ENCODE peak calls at places on chromosome 4, in eight cellular contexts. B is stimulated activated naive CD8-positive, alpha-beta T cell treated with anti-CD3 and anti-CD28 coated beads, Interleukin-15, Interleukin-2, amounts not matched to agents 100 U/mL and 50 U/mL, for 24 hours; R is pancreas; L is natural killer cell treated with Interleukin-12 subunit alpha and Interleukin-12 subunit beta and Interleukin-15 and Interleukin-18, amount 100 ng/mL, for 72 hours; W is activated T-cell treated with anti-CD3 and anti-CD28 coated beads, Interleukin-2, amount 50 U/mL, for 4 hours; J is CD8-positive, alpha-beta T cell; D is naive thymus-derived CD8-positive, alpha-beta T cell; C is activated naive CD4-positive, alpha-beta T cell treated with anti-CD3 and anti-CD28 coated beads, Interleukin-2, amount 50 U/mL, for 72 hours. N is an unnamed sample.

GRCh38 chr4:123821861-123822260 is 425.3 kb downstream of the SPRY1 start:
- ATAC-seq in B (no peak), R (no peak), L (no peak), W (no peak), J (no peak), D (no peak), C (no peak), N (no peak)

GRCh38 chr4:71361476-71361875 is 22.7 kb downstream of the SLC4A4 start:
- ATAC-seq in B (no peak), R (no peak), L (no peak), W (no peak), J (no peak), D (no peak), C (no peak), N (no peak)

GRCh38 chr4:185849543-185850185 is 37.7 kb upstream of the SORBS2 start:
- ATAC-seq in B (no peak), R (peak), L (no peak), W (no peak), J (no peak), D (no peak), C (no peak), N (no peak)

GRCh38 chr4:7052923-7053715 is 9.9 kb downstream of the TADA2B start:
- ATAC-seq in B (no peak), R (no peak), L (peak), W (peak), J (peak), D (peak), C (peak), N (peak)

GRCh38 chr4:8067945-8068894 is 90.4 kb downstream of the ABLIM2 start:
- ATAC-seq in B (no peak), R (no peak), L (no peak), W (no peak), J (no peak), D (no peak), C (no peak), N (no peak)

GRCh38 chr4:17241835-17242234 is 270.1 kb downstream of the QDPR start:
- ATAC-seq in B (no peak), R (no peak), L (no peak), W (no peak), J (no peak), D (no peak), C (no peak), N (no peak)

GRCh38 chr4:112765317-112765989 is 128.5 kb downstream of the LARP7 start:
- ATAC-seq in B (peak), R (peak), L (no peak), W (no peak), J (no peak), D (no peak), C (peak), N (peak)

GRCh38 chr4:1241936-1242505 is 6.9 kb downstream of the CTBP1 start:
- ATAC-seq in B (no peak), R (no peak), L (no peak), W (no peak), J (no peak), D (no peak), C (no peak), N (no peak)

GRCh38 chr4:140693577-140693976 is 62.6 kb downstream of the TBC1D9 start:
- ATAC-seq in B (no peak), R (no peak), L (no peak), W (no peak), J (no peak), D (no peak), C (no peak), N (no peak)

GRCh38 chr4:82136161-82136801 is 237.5 kb downstream of the HNRNPD start:
- ATAC-seq in B (peak), R (no peak), L (no peak), W (no peak), J (peak), D (peak), C (no peak), N (peak)

GRCh38 chr4:104901438-104901837 is 245.2 kb upstream of the TET2 start:
- ATAC-seq in B (no peak), R (peak), L (no peak), W (no peak), J (no peak), D (no peak), C (no peak), N (no peak)

GRCh38 chr4:24806206-24806990 is 11.0 kb downstream of the SOD3 start:
- ATAC-seq in B (no peak), R (no peak), L (no peak), W (no peak), J (no peak), D (no peak), C (no peak), N (no peak)

GRCh38 chr4:24753519-24753918 is 41.9 kb upstream of the SOD3 start:
- ATAC-seq in B (no peak), R (no peak), L (no peak), W (no peak), J (no peak), D (no peak), C (peak), N (peak)